ENCODE peak calls at places on chromosome 3, in nine cellular contexts. One of them, this sample, is unnamed.

GRCh38 chr3:48739955-48740823 is 23.2 kb upstream of the IP6K2 start:
- DNase-seq in neural crest cell: peak
- DNase-seq in stimulated activated CD8-positive, alpha-beta memory T cell treated with anti-CD3 and anti-CD28 coated beads, Interleukin-4, amount 100 ng/mL, for 1 hour: no peak
- DNase-seq in posterior vena cava: peak
- DNase-seq in right cardiac atrium: peak
- DNase-seq in NCI-H1105 treated with DMSO at 0.1 percent for 48 hours: no peak
- DNase-seq in Peyer's patch: peak
- DNase-seq in sigmoid colon: peak
- DNase-seq in amniotic stem cell: peak
- DNase-seq in this sample: peak

GRCh38 chr3:100104442-100104798 is 9.9 kb downstream of the FILIP1L start:
- DNase-seq in neural crest cell: no peak
- DNase-seq in stimulated activated CD8-positive, alpha-beta memory T cell treated with anti-CD3 and anti-CD28 coated beads, Interleukin-4, amount 100 ng/mL, for 1 hour: no peak
- DNase-seq in posterior vena cava: no peak
- DNase-seq in right cardiac atrium: no peak
- DNase-seq in NCI-H1105 treated with DMSO at 0.1 percent for 48 hours: no peak
- DNase-seq in Peyer's patch: no peak
- DNase-seq in sigmoid colon: no peak
- DNase-seq in amniotic stem cell: no peak
- DNase-seq in this sample: no peak

GRCh38 chr3:172836390-172836997 is 86.0 kb downstream of the ECT2 start:
- DNase-seq in neural crest cell: peak
- DNase-seq in stimulated activated CD8-positive, alpha-beta memory T cell treated with anti-CD3 and anti-CD28 coated beads, Interleukin-4, amount 100 ng/mL, for 1 hour: no peak
- DNase-seq in posterior vena cava: no peak
- DNase-seq in right cardiac atrium: no peak
- DNase-seq in NCI-H1105 treated with DMSO at 0.1 percent for 48 hours: peak
- DNase-seq in Peyer's patch: peak
- DNase-seq in sigmoid colon: no peak
- DNase-seq in amniotic stem cell: no peak
- DNase-seq in this sample: no peak

GRCh38 chr3:14991818-14992612 is 44.6 kb downstream of the NR2C2 start:
- DNase-seq in neural crest cell: no peak
- DNase-seq in stimulated activated CD8-positive, alpha-beta memory T cell treated with anti-CD3 and anti-CD28 coated beads, Interleukin-4, amount 100 ng/mL, for 1 hour: no peak
- DNase-seq in posterior vena cava: no peak
- DNase-seq in right cardiac atrium: no peak
- DNase-seq in NCI-H1105 treated with DMSO at 0.1 percent for 48 hours: no peak
- DNase-seq in Peyer's patch: no peak
- DNase-seq in sigmoid colon: no peak
- DNase-seq in amniotic stem cell: no peak
- DNase-seq in this sample: no peak

GRCh38 chr3:158430968-158431367 is 140.0 kb upstream of the MLF1 start:
- DNase-seq in neural crest cell: no peak
- DNase-seq in stimulated activated CD8-positive, alpha-beta memory T cell treated with anti-CD3 and anti-CD28 coated beads, Interleukin-4, amount 100 ng/mL, for 1 hour: no peak
- DNase-seq in posterior vena cava: no peak
- DNase-seq in right cardiac atrium: no peak
- DNase-seq in NCI-H1105 treated with DMSO at 0.1 percent for 48 hours: no peak
- DNase-seq in Peyer's patch: no peak
- DNase-seq in sigmoid colon: no peak
- DNase-seq in amniotic stem cell: no peak
- DNase-seq in this sample: no peak

GRCh38 chr3:190446492-190447301 is 3.0 kb downstream of the TMEM207 start:
- DNase-seq in neural crest cell: no peak
- DNase-seq in stimulated activated CD8-positive, alpha-beta memory T cell treated with anti-CD3 and anti-CD28 coated beads, Interleukin-4, amount 100 ng/mL, for 1 hour: no peak
- DNase-seq in posterior vena cava: no peak
- DNase-seq in right cardiac atrium: no peak
- DNase-seq in NCI-H1105 treated with DMSO at 0.1 percent for 48 hours: no peak
- DNase-seq in Peyer's patch: no peak
- DNase-seq in sigmoid colon: no peak
- DNase-seq in amniotic stem cell: no peak
- DNase-seq in this sample: no peak

GRCh38 chr3:186990282-186990681 is 60.0 kb downstream of the ST6GAL1 start:
- DNase-seq in neural crest cell: no peak
- DNase-seq in stimulated activated CD8-positive, alpha-beta memory T cell treated with anti-CD3 and anti-CD28 coated beads, Interleukin-4, amount 100 ng/mL, for 1 hour: no peak
- DNase-seq in posterior vena cava: no peak
- DNase-seq in right cardiac atrium: no peak
- DNase-seq in NCI-H1105 treated with DMSO at 0.1 percent for 48 hours: no peak
- DNase-seq in Peyer's patch: no peak
- DNase-seq in sigmoid colon: no peak
- DNase-seq in amniotic stem cell: no peak
- DNase-seq in this sample: no peak

GRCh38 chr3:47266709-47267489 is 15.7 kb downstream of the KIF9 start:
- DNase-seq in neural crest cell: no peak
- DNase-seq in stimulated activated CD8-positive, alpha-beta memory T cell treated with anti-CD3 and anti-CD28 coated beads, Interleukin-4, amount 100 ng/mL, for 1 hour: no peak
- DNase-seq in posterior vena cava: peak
- DNase-seq in right cardiac atrium: peak
- DNase-seq in NCI-H1105 treated with DMSO at 0.1 percent for 48 hours: no peak
- DNase-seq in Peyer's patch: peak
- DNase-seq in sigmoid colon: peak
- DNase-seq in amniotic stem cell: no peak
- DNase-seq in this sample: no peak

GRCh38 chr3:188647237-188647636 is 493.3 kb downstream of the LPP start:
- DNase-seq in neural crest cell: no peak
- DNase-seq in stimulated activated CD8-positive, alpha-beta memory T cell treated with anti-CD3 and anti-CD28 coated beads, Interleukin-4, amount 100 ng/mL, for 1 hour: no peak
- DNase-seq in posterior vena cava: no peak
- DNase-seq in right cardiac atrium: peak
- DNase-seq in NCI-H1105 treated with DMSO at 0.1 percent for 48 hours: no peak
- DNase-seq in Peyer's patch: no peak
- DNase-seq in sigmoid colon: no peak
- DNase-seq in amniotic stem cell: no peak
- DNase-seq in this sample: no peak

GRCh38 chr3:160447544-160447943 is 2.0 kb downstream of the TRIM59 start:
- DNase-seq in neural crest cell: no peak
- DNase-seq in stimulated activated CD8-positive, alpha-beta memory T cell treated with anti-CD3 and anti-CD28 coated beads, Interleukin-4, amount 100 ng/mL, for 1 hour: no peak
- DNase-seq in posterior vena cava: no peak
- DNase-seq in right cardiac atrium: no peak
- DNase-seq in NCI-H1105 treated with DMSO at 0.1 percent for 48 hours: no peak
- DNase-seq in Peyer's patch: no peak
- DNase-seq in sigmoid colon: no peak
- DNase-seq in amniotic stem cell: no peak
- DNase-seq in this sample: no peak

GRCh38 chr3:59566481-59566975 is 516.7 kb upstream of the CFAP20DC start:
- DNase-seq in neural crest cell: no peak
- DNase-seq in stimulated activated CD8-positive, alpha-beta memory T cell treated with anti-CD3 and anti-CD28 coated beads, Interleukin-4, amount 100 ng/mL, for 1 hour: no peak
- DNase-seq in posterior vena cava: no peak
- DNase-seq in right cardiac atrium: no peak
- DNase-seq in NCI-H1105 treated with DMSO at 0.1 percent for 48 hours: peak
- DNase-seq in Peyer's patch: no peak
- DNase-seq in sigmoid colon: no peak
- DNase-seq in amniotic stem cell: no peak
- DNase-seq in this sample: no peak

This sample was measured in cerebellar nuclear complex.